ENCODE peak calls at places on chromosomes 11 and 22, in eight cellular contexts. M, O, V, E, Z, Y, C and N are unnamed samples.

GRCh38 chr11:119585038-119585666 is 143.8 kb downstream of the NECTIN1 start:
- DNase-seq in O (peak), Y (peak), M (peak), V (peak), E (peak), C (peak), Z (no peak), N (peak)

GRCh38 chr11:120807414-120808150 is 216.3 kb upstream of the TBCEL start:
- DNase-seq in O (peak), V (peak), E (no peak), Y (no peak), Z (peak), M (no peak), C (no peak), N (peak)

GRCh38 chr11:63445720-63446119 is 45.2 kb downstream of the PLAAT5 start:
- DNase-seq in V (peak), Z (peak), O (no peak), Y (no peak), E (no peak), M (no peak), C (no peak), N (peak)

GRCh38 chr11:73951797-73952196 is 971 bp downstream of the DNAJB13 start:
- DNase-seq in Y (no peak), E (no peak), M (no peak), Z (no peak), O (no peak), V (peak), C (no peak), N (no peak)

GRCh38 chr22:31179345-31179744 is 19.4 kb downstream of the RNF185 start:
- DNase-seq in Y (no peak), E (no peak), M (peak), Z (peak), O (peak), C (no peak), V (peak), N (no peak)

GRCh38 chr11:8838248-8838647 is 72.7 kb upstream of the AKIP1 start:
- DNase-seq in V (no peak), Z (peak), M (no peak), Y (no peak), E (no peak), O (no peak), C (no peak), N (no peak)

GRCh38 chr11:45856044-45856468 is 8.8 kb downstream of the CRY2 start:
- DNase-seq in Z (peak), C (no peak), E (no peak), O (no peak), Y (no peak), V (no peak), M (no peak), N (peak)

GRCh38 chr11:62004473-62004872 is 37.0 kb upstream of the FTH1 start:
- DNase-seq in Y (no peak), O (no peak), E (no peak), C (no peak), V (no peak), M (no peak), Z (peak), N (peak)

GRCh38 chr11:115760528-115760837 is 256.3 kb upstream of the CADM1 start:
- DNase-seq in Z (no peak), V (no peak), C (no peak), Y (no peak), M (no peak), E (peak), O (no peak), N (no peak)

GRCh38 chr11:35073691-35074382 is 65.1 kb upstream of the CD44 start:
- DNase-seq in M (no peak), E (no peak), Z (peak), V (peak), C (no peak), Y (no peak), O (no peak), N (no peak)

GRCh38 chr11:72584293-72584921 is 89.8 kb downstream of the PDE2A start:
- DNase-seq in C (peak), V (peak), M (peak), Y (no peak), O (peak), E (no peak), Z (peak), N (peak)

GRCh38 chr22:35648066-35649025 is at the start of gene APOL6:
- DNase-seq in O (no peak), Z (peak), E (no peak), V (peak), M (peak), C (no peak), Y (no peak), N (no peak)

GRCh38 chr22:44407404-44408226 is 90.4 kb downstream of the RTL6 start:
- DNase-seq in M (no peak), Z (no peak), E (no peak), O (no peak), Y (no peak), C (no peak), V (no peak), N (no peak)